ENCODE peak calls at places on chromosomes 12 and 14, in ten cellular contexts. R is thoracic aorta; Y is fibroblast of the aortic adventitia; U is germinal center; N is HuH-7; T is nephron progenitor cell; X is amniotic stem cell; S is G401; H is stimulated activated CD8-positive, alpha-beta memory T cell treated with anti-CD3 and anti-CD28 coated beads, Interleukin-4, amount 100 ng/mL, for 1 hour; J is T-helper 17 cell. V is an unnamed sample.

GRCh38 chr12:131233737-131234474 is 280.2 kb downstream of the ADGRD1 start:
- DNase-seq in H (no peak), T (no peak), R (no peak), U (no peak), J (no peak), Y (no peak), N (no peak), S (no peak), X (no peak), V (peak)

GRCh38 chr12:11839093-11839641 is 189.7 kb downstream of the ETV6 start:
- DNase-seq in H (no peak), X (no peak), T (no peak), N (no peak), J (no peak), Y (peak), R (peak), S (no peak), U (no peak), V (no peak)

GRCh38 chr12:87233636-87234035 is 795.6 kb downstream of the C12orf50 start:
- DNase-seq in U (no peak), S (peak), X (no peak), R (no peak), J (no peak), N (no peak), T (no peak), H (no peak), Y (peak), V (no peak)

GRCh38 chr12:115584156-115584555 is 693.3 kb downstream of the MED13L start:
- DNase-seq in H (no peak), N (no peak), S (no peak), J (no peak), U (no peak), R (no peak), T (no peak), X (no peak), Y (peak), V (no peak)

GRCh38 chr14:69291891-69292586 is 32.1 kb downstream of the GALNT16 start:
- DNase-seq in S (no peak), N (no peak), H (no peak), Y (no peak), R (no peak), T (no peak), J (no peak), U (no peak), X (no peak), V (no peak)

GRCh38 chr14:100589760-100590469 is 2.7 kb upstream of the BEGAIN start:
- DNase-seq in S (peak), R (no peak), U (no peak), X (no peak), T (no peak), Y (no peak), H (no peak), N (no peak), J (no peak), V (no peak)

GRCh38 chr12:130715996-130716917 is at the start of gene RIMBP2:
- DNase-seq in T (peak), R (no peak), J (no peak), U (no peak), X (no peak), S (peak), H (no peak), Y (peak), N (no peak), V (peak)

GRCh38 chr12:64255249-64255648 is 33.2 kb upstream of the KICS2 start:
- DNase-seq in J (no peak), R (no peak), Y (peak), S (no peak), N (no peak), U (no peak), X (no peak), H (no peak), T (no peak), V (no peak)

GRCh38 chr14:92874961-92875360 is 48.0 kb upstream of the CHGA start:
- DNase-seq in U (no peak), R (no peak), S (no peak), H (no peak), J (no peak), Y (no peak), N (no peak), T (peak), X (no peak), V (no peak)

GRCh38 chr14:91273885-91274273 is 29.4 kb upstream of the GPR68 start:
- DNase-seq in H (no peak), X (no peak), T (no peak), R (no peak), U (no peak), Y (no peak), J (no peak), N (no peak), S (no peak), V (no peak)

GRCh38 chr12:67388331-67389163 is 119.4 kb downstream of the CAND1 start:
- DNase-seq in H (no peak), R (no peak), X (no peak), N (peak), S (no peak), Y (no peak), J (no peak), U (no peak), T (peak), V (peak)

GRCh38 chr12:193282-193681 is 20.7 kb downstream of the SLC6A12 start:
- DNase-seq in N (no peak), T (no peak), X (no peak), S (no peak), Y (no peak), J (no peak), U (no peak), R (no peak), H (no peak), V (no peak)

GRCh38 chr14:49497725-49498348 is 88.3 kb downstream of the RPS29 start:
- DNase-seq in U (peak), X (peak), R (no peak), S (peak), N (peak), Y (peak), H (no peak), J (no peak), T (peak), V (peak)

GRCh38 chr12:131468206-131468605 is 242.7 kb upstream of the SFSWAP start:
- DNase-seq in U (no peak), N (no peak), Y (no peak), J (no peak), S (no peak), X (no peak), H (no peak), T (no peak), R (no peak), V (no peak)

GRCh38 chr12:14769462-14769836 is 33.8 kb downstream of the WBP11 start:
- DNase-seq in N (peak), U (no peak), Y (no peak), X (no peak), S (no peak), J (peak), H (no peak), T (peak), R (no peak), V (peak)

GRCh38 chr12:49794021-49794420 is 34.2 kb downstream of the NCKAP5L start:
- DNase-seq in U (no peak), H (no peak), T (no peak), R (no peak), X (no peak), J (no peak), S (no peak), Y (no peak), N (no peak), V (no peak)

GRCh38 chr12:30862486-30862885 is 64.1 kb upstream of the TSPAN11 start:
- DNase-seq in S (no peak), U (no peak), T (no peak), H (no peak), Y (peak), N (no peak), R (no peak), J (no peak), X (no peak), V (no peak)

GRCh38 chr14:51607677-51608076 is 44.0 kb upstream of the FRMD6 start:
- DNase-seq in J (no peak), U (no peak), R (no peak), X (peak), H (no peak), T (no peak), S (no peak), Y (peak), N (no peak), V (no peak)

GRCh38 chr12:76679778-76680177 is 84.1 kb upstream of the ZDHHC17 start:
- DNase-seq in Y (peak), R (no peak), J (no peak), S (no peak), T (no peak), N (no peak), U (no peak), X (no peak), H (no peak), V (no peak)

GRCh38 chr12:53961025-53961761 is 6.5 kb downstream of the HOXC12 start:
- DNase-seq in R (no peak), J (no peak), X (no peak), S (no peak), Y (no peak), T (peak), U (no peak), H (no peak), N (no peak), V (no peak)

GRCh38 chr14:93132472-93133065 is 16.8 kb upstream of the ITPK1 start:
- DNase-seq in S (peak), J (no peak), T (no peak), Y (peak), R (no peak), H (no peak), X (no peak), N (peak), U (peak), V (peak)

GRCh38 chr12:69927145-69927544 is 102.1 kb downstream of the MYRFL start:
- DNase-seq in J (no peak), S (no peak), U (no peak), Y (no peak), H (no peak), X (no peak), T (no peak), R (no peak), N (no peak), V (no peak)